ENCODE peak calls at places on chromosomes 13 and 19, in seven cellular contexts. V, B, T, L, J, X and D are unnamed samples.
A peak's percentile ranks its signal among the peaks of the same experiment; 100 is the strongest.

GRCh38 chr13:87923713-87924112 is 252.5 kb downstream of the SLITRK5 start:
- DNase-seq in X (no peak), J (no peak), V (no peak), B (no peak), T (no peak), L (no peak), D (no peak)

GRCh38 chr19:13849991-13850909 is 26.7 kb upstream of the NANOS3 start:
- DNase-seq in X (peak; percentile 68), B (peak; percentile 79), T (peak; percentile 61), J (peak; percentile 82), V (peak; percentile 79), L (peak; percentile 69), D (peak; percentile 84)

GRCh38 chr13:79659161-79659560 is 178.2 kb downstream of the NDFIP2 start:
- DNase-seq in V (no peak), B (peak; percentile 57), X (no peak), J (no peak), L (no peak), T (peak; percentile 29), D (peak; percentile 17)

GRCh38 chr13:46341112-46341711 is 45.8 kb downstream of the RUBCNL start:
- DNase-seq in B (peak; percentile 87), X (peak; percentile 43), J (no peak), T (peak; percentile 67), V (no peak), L (no peak), D (no peak)

GRCh38 chr19:4897146-4897545 is 5.5 kb downstream of the ARRDC5 start:
- DNase-seq in B (no peak), L (no peak), J (no peak), V (no peak), X (no peak), T (no peak), D (peak; percentile 10)

GRCh38 chr19:15432018-15432494 is 13.3 kb upstream of the AKAP8L start:
- DNase-seq in J (peak; percentile 56), T (no peak), V (no peak), X (no peak), B (no peak), L (no peak), D (peak; percentile 52)

GRCh38 chr19:18719541-18719940 is 36.1 kb downstream of the CRTC1 start:
- DNase-seq in J (no peak), T (no peak), B (no peak), X (no peak), V (no peak), L (no peak), D (no peak)

GRCh38 chr19:18408053-18408476 is 10.6 kb upstream of the LRRC25 start:
- DNase-seq in T (no peak), X (peak; percentile 94), L (no peak), B (no peak), V (peak; percentile 74), J (no peak), D (peak; percentile 57)

GRCh38 chr19:19386373-19386869 is 19.1 kb upstream of the GATAD2A start:
- DNase-seq in X (no peak), B (no peak), T (no peak), L (peak; percentile 15), V (no peak), J (no peak), D (no peak)

GRCh38 chr19:35828694-35829301 is 16.2 kb upstream of the PRODH2 start:
- DNase-seq in L (peak; percentile 26), V (peak; percentile 87), T (peak; percentile 55), J (no peak), B (no peak), X (no peak), D (peak; percentile 86)

GRCh38 chr13:51147732-51148131 is 36.7 kb upstream of the C13orf42 start:
- DNase-seq in J (no peak), T (no peak), V (no peak), B (no peak), L (no peak), X (no peak), D (no peak)

GRCh38 chr19:34540811-34541557 is 59.4 kb downstream of the WTIP start:
- DNase-seq in T (no peak), L (no peak), V (no peak), J (no peak), X (no peak), B (no peak), D (no peak)

GRCh38 chr19:48284891-48285290 is 15.0 kb downstream of the ZNF114 start:
- DNase-seq in T (peak; percentile 64), V (no peak), B (peak; percentile 50), J (no peak), L (no peak), X (no peak), D (no peak)

GRCh38 chr13:21359855-21360254 is 99.2 kb downstream of the ZDHHC20 start:
- DNase-seq in T (no peak), X (no peak), L (no peak), B (no peak), V (no peak), J (no peak), D (no peak)

GRCh38 chr19:45564131-45564780 is 20.3 kb downstream of the OPA3 start:
- DNase-seq in L (no peak), B (no peak), V (peak; percentile 65), X (no peak), T (no peak), J (no peak), D (peak; percentile 51)

GRCh38 chr19:48696353-48697010 is 711 bp downstream of the FUT2 start:
- DNase-seq in X (no peak), T (no peak), B (no peak), J (no peak), V (peak; percentile 46), L (no peak), D (peak; percentile 59)

GRCh38 chr13:101098873-101099272 is 317.4 kb downstream of the NALCN start:
- DNase-seq in B (no peak), X (no peak), V (no peak), J (no peak), T (no peak), L (no peak), D (no peak)

GRCh38 chr19:57708641-57709354 is at the start of gene ZNF154:
- DNase-seq in T (peak; percentile 82), V (peak; percentile 78), J (peak; percentile 86), X (peak; percentile 74), L (peak; percentile 20), B (no peak), D (peak; percentile 91)

GRCh38 chr13:20711301-20712044 is 8.0 kb downstream of the IL17D start:
- DNase-seq in B (no peak), J (no peak), X (no peak), T (no peak), V (peak; percentile 75), L (no peak), D (peak; percentile 33)

GRCh38 chr19:18588611-18589379 is at the start of gene REX1BD:
- DNase-seq in B (peak; percentile 73), X (peak; percentile 84), L (peak; percentile 82), J (peak; percentile 91), V (peak; percentile 87), T (peak; percentile 75), D (peak; percentile 87)

GRCh38 chr13:89380101-89380500 is 1708.9 kb downstream of the SLITRK5 start:
- DNase-seq in B (no peak), L (no peak), V (no peak), T (no peak), X (no peak), J (no peak), D (no peak)

GRCh38 chr13:112118451-112119064 is 51.6 kb downstream of the SOX1 start:
- DNase-seq in V (no peak), T (no peak), L (no peak), B (no peak), X (no peak), J (no peak), D (no peak)